ENCODE peak calls at places on chromosomes 13 and 19, in four cellular contexts. Y is H1, P is GM12878, O is HepG2. X is an unnamed sample.

GRCh38 chr13:28313579-28313978 is 175.2 kb downstream of the PAN3 start:
- DNase-seq in Y (no peak), P (no peak), O (no peak), X (peak)

GRCh38 chr13:105971312-105971711 is 564.1 kb downstream of the EFNB2 start:
- DNase-seq in Y (no peak), P (no peak), O (no peak), X (no peak)

GRCh38 chr13:75896271-75896670 is 260.1 kb downstream of the LMO7 start:
- DNase-seq in Y (no peak), P (no peak), O (no peak), X (no peak)

GRCh38 chr13:50290186-50290585 is 274.9 kb downstream of the KCNRG start:
- DNase-seq in Y (no peak), P (no peak), O (no peak), X (no peak)

GRCh38 chr13:80469841-80470378 is 129.0 kb upstream of the SPRY2 start:
- DNase-seq in Y (no peak), P (no peak), O (no peak), X (no peak)

GRCh38 chr13:36357692-36358091 is 11.5 kb upstream of the SPART start:
- DNase-seq in Y (no peak), P (no peak), O (no peak), X (no peak)

GRCh38 chr13:99677388-99677951 is 176.2 kb downstream of the TM9SF2 start:
- DNase-seq in Y (no peak), P (no peak), O (no peak), X (no peak)

GRCh38 chr19:46015080-46015960 is 7.5 kb downstream of the PGLYRP1 start:
- DNase-seq in Y (peak), P (no peak), O (no peak), X (peak)

GRCh38 chr13:114132419-114133121 is at the start of gene RASA3:
- DNase-seq in Y (peak), P (no peak), O (no peak), X (peak)

GRCh38 chr19:31112158-31112557 is 237.1 kb downstream of the TSHZ3 start:
- DNase-seq in Y (no peak), P (no peak), O (no peak), X (no peak)

GRCh38 chr19:49581007-49581508 is at the start of gene PRRG2:
- DNase-seq in Y (no peak), P (no peak), O (no peak), X (no peak)

GRCh38 chr19:29489182-29489951 is 36.4 kb upstream of the VSTM2B start:
- DNase-seq in Y (no peak), P (no peak), O (no peak), X (no peak)

GRCh38 chr19:12484371-12485322 is at the start of gene ZNF709:
- DNase-seq in Y (peak), P (peak), O (peak), X (peak)

GRCh38 chr19:11018743-11019142 is 57.9 kb downstream of the SMARCA4 start:
- DNase-seq in Y (no peak), P (no peak), O (no peak), X (no peak)

GRCh38 chr19:7868671-7869452 is 5.3 kb downstream of the PRR36 start:
- DNase-seq in Y (peak), P (peak), O (peak), X (peak)

GRCh38 chr19:13117176-13117771 is 734 bp upstream of the TRMT1 start:
- DNase-seq in Y (no peak), P (no peak), O (no peak), X (no peak)

GRCh38 chr19:41951686-41952172 is 7.4 kb downstream of the RABAC1 start:
- DNase-seq in Y (peak), P (no peak), O (peak), X (peak)

GRCh38 chr19:7534531-7534980 is 961 bp upstream of the PNPLA6 start:
- DNase-seq in Y (peak), P (no peak), O (peak), X (peak)

GRCh38 chr19:40771101-40771539 is 4.2 kb upstream of the MIA start:
- DNase-seq in Y (no peak), P (no peak), O (peak), X (no peak)

GRCh38 chr13:106145070-106145469 is 390.4 kb downstream of the EFNB2 start:
- DNase-seq in Y (no peak), P (no peak), O (no peak), X (no peak)

GRCh38 chr19:5127710-5128109 is 158.8 kb downstream of the KDM4B start:
- DNase-seq in Y (no peak), P (no peak), O (no peak), X (no peak)

GRCh38 chr19:21482863-21483276 is 22.5 kb upstream of the ZNF429 start:
- DNase-seq in Y (peak), P (no peak), O (peak), X (peak)

GRCh38 chr13:84925443-84925842 is 873.8 kb downstream of the SLITRK6 start:
- DNase-seq in Y (no peak), P (no peak), O (no peak), X (no peak)

GRCh38 chr13:20128459-20128927 is 32.4 kb downstream of the GJA3 start:
- DNase-seq in Y (no peak), P (no peak), O (peak), X (no peak)

GRCh38 chr19:56477429-56478338 is 539 bp upstream of the ZNF667 start:
- DNase-seq in Y (peak), P (no peak), O (no peak), X (no peak)

GRCh38 chr19:46040952-46041500 is at the start of gene IGFL4:
- DNase-seq in Y (no peak), P (no peak), O (no peak), X (peak)

GRCh38 chr19:46601318-46602224 is at the start of gene CALM3:
- DNase-seq in Y (no peak), P (no peak), O (no peak), X (no peak)

GRCh38 chr13:38398810-38399493 is 49.3 kb downstream of the UFM1 start:
- DNase-seq in Y (no peak), P (no peak), O (no peak), X (no peak)

GRCh38 chr13:79869326-79869725 is 388.4 kb downstream of the NDFIP2 start:
- DNase-seq in Y (no peak), P (no peak), O (peak), X (no peak)

DNA sequence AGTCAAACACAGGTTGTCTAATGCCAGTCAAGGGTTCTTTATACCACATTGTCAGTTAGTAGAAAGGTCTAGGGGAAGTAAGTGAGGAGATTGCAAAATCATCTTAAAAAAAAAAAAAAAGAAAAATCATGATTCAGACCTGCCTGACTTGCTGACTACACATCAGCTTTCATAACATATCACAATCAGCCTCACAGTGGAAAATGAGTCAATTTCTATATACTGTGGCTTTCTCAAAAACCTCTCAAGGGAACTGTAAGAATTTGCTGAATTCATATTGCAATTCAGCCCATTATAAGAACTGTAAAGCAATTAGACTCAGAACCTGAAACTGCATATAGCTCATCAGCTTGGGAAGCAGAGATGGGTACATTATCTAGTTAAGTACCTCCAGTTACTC is 75.3 kb upstream of the GPC6 start:
- DNase-seq in Y (no peak), P (no peak), O (no peak), X (no peak)
- TF ChIP-seq SUZ12 in Y (no peak), P (no peak), O (no peak), X (no peak)

DNA sequence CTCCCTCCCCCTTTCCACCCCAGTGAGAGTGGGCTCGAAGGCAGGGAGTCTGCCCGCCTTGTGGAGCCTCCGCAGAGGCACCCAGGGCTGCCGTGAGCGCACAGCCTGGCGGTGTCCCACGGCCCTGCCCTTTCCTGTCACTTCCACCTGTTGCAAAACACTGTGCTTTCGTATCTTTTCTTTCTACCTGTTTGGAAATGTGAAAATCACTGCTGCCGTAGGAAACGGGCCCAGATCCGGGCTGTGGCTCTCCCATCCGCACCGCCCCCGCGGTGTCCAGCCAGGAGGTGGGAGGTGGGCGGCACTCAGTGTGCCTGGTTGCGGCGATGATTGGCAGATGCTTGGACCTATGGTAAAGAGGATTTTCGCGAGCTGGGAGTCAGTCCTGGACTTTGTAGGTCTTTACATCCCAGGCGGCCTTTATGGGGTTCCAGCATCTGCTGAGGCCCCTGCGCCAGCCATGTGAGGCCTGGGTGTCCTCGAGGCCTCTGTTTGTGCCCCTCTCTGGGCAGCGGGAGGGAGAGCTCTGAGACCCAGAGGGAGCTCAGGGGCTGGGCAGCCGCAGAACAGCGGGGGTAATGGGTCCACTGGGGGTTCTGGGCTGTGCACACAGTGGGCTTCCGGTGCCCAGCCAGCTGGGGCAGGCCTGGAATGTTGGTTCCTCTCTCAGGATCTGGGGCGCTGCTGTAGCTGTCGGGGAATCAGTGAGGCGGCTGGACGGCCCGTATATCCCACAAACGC is 6.1 kb downstream of the STK11 start:
- DNase-seq in Y (no peak), P (no peak), O (no peak), X (no peak)
- TF ChIP-seq SUZ12 in Y (no peak), P (no peak), O (no peak), X (no peak)

GRCh38 chr19:47813304-47813994 is 8.3 kb upstream of the CRX start:
- DNase-seq in Y (peak), P (no peak), O (peak), X (peak)
- TF ChIP-seq SUZ12 in Y (no peak), P (no peak), O (no peak), X (no peak)

DNA sequence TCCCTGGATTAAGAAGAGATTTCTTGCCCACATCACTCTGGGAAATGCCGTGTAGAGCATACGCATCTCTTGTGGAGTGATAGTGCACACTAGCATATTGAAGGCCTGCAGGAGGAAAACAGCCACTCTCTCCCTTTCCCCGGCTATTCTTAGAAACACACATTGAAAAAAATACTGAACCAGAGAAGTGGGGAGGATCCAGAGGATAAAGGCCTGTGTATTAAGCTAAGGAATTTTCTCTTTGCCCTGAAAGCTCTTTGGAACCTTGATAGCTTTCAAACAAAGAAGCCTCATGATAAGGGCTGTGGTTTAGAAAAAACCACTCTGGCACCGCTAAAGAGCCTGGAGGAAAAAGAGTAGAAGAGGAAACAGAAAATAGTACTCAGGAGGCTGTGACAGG is 386.1 kb upstream of the NBEA start:
- DNase-seq in Y (no peak), P (no peak), O (no peak), X (no peak)
- TF ChIP-seq SUZ12 in Y (no peak), P (no peak), O (no peak), X (no peak)

DNA sequence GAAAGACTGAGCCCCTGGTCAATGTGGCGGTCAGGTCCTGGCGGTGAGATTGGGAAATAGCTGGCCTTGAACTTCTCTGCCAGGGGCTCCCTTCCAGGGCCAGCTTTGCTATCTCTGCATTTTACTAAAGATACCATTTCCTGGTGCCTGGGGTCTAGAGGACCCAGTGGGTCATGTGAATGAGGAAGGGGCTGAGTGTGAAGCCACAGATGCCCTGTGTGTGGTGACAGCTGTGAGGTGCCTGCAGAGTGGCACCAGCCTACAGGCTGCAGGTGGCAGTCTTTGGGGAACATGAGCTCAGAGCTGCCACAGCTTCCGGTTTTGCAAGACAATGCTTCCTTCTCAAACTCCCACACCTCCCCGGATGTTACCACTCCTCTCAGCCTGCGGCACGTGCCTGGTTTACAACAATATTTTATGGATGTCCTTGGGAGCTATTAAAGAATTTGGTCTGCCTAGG is 5.2 kb upstream of the MLNR start:
- DNase-seq in Y (no peak), P (no peak), O (peak), X (no peak)
- TF ChIP-seq SUZ12 in Y (no peak), P (no peak), O (no peak), X (no peak)

GRCh38 chr13:51760592-51760991 is 43.4 kb downstream of the DHRS12 start:
- DNase-seq in Y (no peak), P (no peak), O (no peak), X (no peak)
- TF ChIP-seq SUZ12 in Y (no peak), P (no peak), O (no peak), X (no peak)